ENCODE peak calls at places on chromosomes 16 and 17, in five cellular contexts. Q is cardiac fibroblast, C is HL-60, W is esophagus squamous epithelium, S is bronchial epithelial cell. N is an unnamed sample.

GRCh38 chr17:38563362-38564253 is 42.1 kb downstream of the SRCIN1 start:
- DNase-seq in Q (no peak), C (no peak), W (no peak), S (no peak), N (no peak)

GRCh38 chr16:30660424-30661251 is 2.4 kb downstream of the FBRS start:
- DNase-seq in Q (no peak), C (peak), W (no peak), S (peak), N (no peak)

GRCh38 chr16:77785365-77785764 is 3.0 kb upstream of the VAT1L start:
- DNase-seq in Q (no peak), C (no peak), W (no peak), S (no peak), N (no peak)

GRCh38 chr16:85348921-85349334 is 236.7 kb upstream of the CIBAR2 start:
- DNase-seq in Q (no peak), C (no peak), W (no peak), S (no peak), N (no peak)

GRCh38 chr16:51326131-51326856 is 175.2 kb upstream of the SALL1 start:
- DNase-seq in Q (peak), C (no peak), W (no peak), S (peak), N (no peak)

GRCh38 chr16:25092489-25092888 is 19.1 kb upstream of the LCMT1 start:
- DNase-seq in Q (no peak), C (no peak), W (no peak), S (no peak), N (no peak)

GRCh38 chr17:36755586-36755985 is 154.2 kb downstream of the MRM1 start:
- DNase-seq in Q (peak), C (peak), W (no peak), S (peak), N (no peak)

GRCh38 chr16:80752563-80752962 is 51.8 kb downstream of the CDYL2 start:
- DNase-seq in Q (no peak), C (no peak), W (no peak), S (no peak), N (no peak)

GRCh38 chr17:82781894-82782274 is 30.0 kb downstream of the TBCD start:
- DNase-seq in Q (peak), C (peak), W (peak), S (peak), N (peak)

GRCh38 chr17:2244545-2245525 is 58.8 kb downstream of the SMG6 start:
- DNase-seq in Q (peak), C (peak), W (no peak), S (peak), N (peak)

GRCh38 chr17:29589524-29590260 is at the start of gene GIT1:
- DNase-seq in Q (peak), C (peak), W (no peak), S (peak), N (peak)

GRCh38 chr16:48629016-48629415 is 19.0 kb upstream of the N4BP1 start:
- DNase-seq in Q (no peak), C (no peak), W (no peak), S (no peak), N (no peak)

GRCh38 chr16:65842067-65842466 is 524.4 kb upstream of the CDH5 start:
- DNase-seq in Q (no peak), C (no peak), W (no peak), S (peak), N (no peak)

GRCh38 chr16:57783883-57784282 is 18.4 kb downstream of the KIFC3 start:
- DNase-seq in Q (no peak), C (no peak), W (no peak), S (no peak), N (no peak)

GRCh38 chr17:82328141-82328993 is 5.2 kb downstream of the SECTM1 start:
- DNase-seq in Q (no peak), C (no peak), W (no peak), S (no peak), N (no peak)

GRCh38 chr16:87834668-87835473 is 34.4 kb downstream of the SLC7A5 start:
- DNase-seq in Q (peak), C (no peak), W (no peak), S (no peak), N (no peak)

GRCh38 chr16:2786061-2786825 is 1.1 kb downstream of the PRSS33 start:
- DNase-seq in Q (no peak), C (peak), W (no peak), S (no peak), N (no peak)

GRCh38 chr16:23827245-23827543 is 8.6 kb upstream of the PRKCB start:
- DNase-seq in Q (no peak), C (no peak), W (no peak), S (no peak), N (no peak)

GRCh38 chr17:77959926-77960521 is 1.5 kb downstream of the TNRC6C start:
- DNase-seq in Q (peak), C (no peak), W (no peak), S (no peak), N (no peak)

GRCh38 chr16:3158498-3159314 is 23.9 kb downstream of the ZNF213 start:
- DNase-seq in Q (peak), C (peak), W (no peak), S (peak), N (peak)

GRCh38 chr17:69223809-69224208 is 4.8 kb downstream of the ABCA10 start:
- DNase-seq in Q (peak), C (no peak), W (no peak), S (no peak), N (no peak)

GRCh38 chr16:67666538-67667433 is at the start of the genes C16orf86 and ENKD1:
- DNase-seq in Q (peak), C (peak), W (no peak), S (peak), N (peak)

GRCh38 chr16:50838885-50839284 is 97.0 kb downstream of the CYLD start:
- DNase-seq in Q (no peak), C (no peak), W (no peak), S (no peak), N (no peak)

GRCh38 chr16:72902276-72902675 is 145.7 kb downstream of the ZFHX3 start:
- DNase-seq in Q (no peak), C (no peak), W (no peak), S (no peak), N (no peak)

GRCh38 chr17:75683467-75684041 is 16.4 kb downstream of the SAP30BP start:
- DNase-seq in Q (no peak), C (no peak), W (no peak), S (peak), N (no peak)

DNA sequence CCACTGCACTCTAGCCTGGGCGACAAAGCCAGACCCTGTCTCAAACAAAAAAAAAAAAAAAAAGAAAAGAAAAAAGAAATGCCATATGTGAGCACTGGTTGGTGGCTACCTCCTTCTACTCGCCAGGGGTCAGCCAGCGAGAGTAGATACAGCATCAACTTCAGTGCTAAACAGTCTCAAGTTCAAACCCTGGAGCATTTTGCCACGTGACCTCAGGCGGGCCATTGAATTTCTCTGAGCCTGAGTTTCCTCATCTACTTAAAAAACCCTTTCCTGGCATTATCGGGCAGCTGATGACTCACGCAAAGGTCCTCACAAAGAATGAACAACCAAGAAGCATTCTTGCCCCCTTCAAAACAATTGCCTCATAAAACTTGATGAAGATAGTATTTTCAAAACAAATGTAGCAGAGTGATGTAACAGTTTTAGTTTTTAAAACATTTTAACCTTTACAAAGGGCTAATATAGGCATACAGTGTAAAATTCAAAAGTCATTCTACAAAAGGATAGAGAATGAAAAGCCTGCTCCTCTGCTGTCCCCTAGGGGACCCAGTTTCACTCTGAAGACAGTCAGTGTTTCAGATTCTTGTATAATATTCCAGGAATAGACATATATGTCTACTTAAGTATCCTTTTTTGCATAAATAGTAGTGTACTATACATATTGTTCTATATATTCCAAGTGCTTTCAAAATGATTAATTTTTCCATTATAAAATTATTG is 28.4 kb downstream of the DNAH2 start:
- DNase-seq in Q (peak), C (peak), W (no peak), S (peak), N (no peak)
- TF ChIP-seq CTCF in Q (peak), C (no peak), W (no peak), S (no peak), N (peak)

DNA sequence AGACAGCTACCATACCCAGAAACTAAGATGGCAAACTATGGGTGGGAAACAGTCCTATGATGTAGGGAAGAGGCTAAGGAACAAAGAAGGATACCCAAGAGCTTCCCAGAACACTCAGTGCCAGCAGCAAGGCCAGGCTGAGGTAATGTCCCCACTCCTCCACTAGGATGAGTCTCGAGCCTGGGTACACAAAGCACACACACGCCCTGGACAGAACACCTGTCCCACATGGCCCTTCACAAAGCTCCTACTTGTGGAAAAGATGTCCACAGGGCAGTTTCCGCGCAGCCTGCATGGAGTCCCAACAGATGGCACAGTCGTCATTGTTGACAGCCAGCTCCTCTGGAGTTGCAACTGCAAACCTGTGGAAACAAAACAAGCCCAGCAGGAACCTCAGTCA is 23.9 kb downstream of the AMFR start:
- DNase-seq in Q (no peak), C (no peak), W (no peak), S (no peak), N (no peak)
- TF ChIP-seq CTCF in Q (peak), C (peak), W (no peak), S (peak), N (peak)

DNA sequence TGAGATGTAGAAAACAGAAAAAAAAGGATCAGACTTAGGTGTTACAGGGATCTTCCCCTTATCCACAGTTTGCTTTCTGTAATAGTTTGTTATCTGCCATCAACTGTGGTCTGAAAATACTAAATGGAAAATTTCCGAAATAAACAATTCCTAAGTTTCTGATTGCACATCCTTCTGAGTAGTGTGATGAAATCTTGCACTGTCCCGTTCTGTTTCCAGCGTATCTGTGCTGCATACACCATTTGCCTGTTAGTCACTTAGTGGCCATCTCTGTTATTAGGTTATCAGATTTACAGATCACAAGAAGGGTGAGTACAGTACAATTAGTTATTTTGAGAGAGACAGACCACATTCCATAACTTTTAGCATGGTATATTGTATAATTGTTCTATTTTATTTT is 185.6 kb upstream of the CPHXL start:
- DNase-seq in Q (no peak), C (no peak), W (no peak), S (no peak), N (no peak)
- TF ChIP-seq CTCF in Q (no peak), C (no peak), W (no peak), S (no peak), N (no peak)

DNA sequence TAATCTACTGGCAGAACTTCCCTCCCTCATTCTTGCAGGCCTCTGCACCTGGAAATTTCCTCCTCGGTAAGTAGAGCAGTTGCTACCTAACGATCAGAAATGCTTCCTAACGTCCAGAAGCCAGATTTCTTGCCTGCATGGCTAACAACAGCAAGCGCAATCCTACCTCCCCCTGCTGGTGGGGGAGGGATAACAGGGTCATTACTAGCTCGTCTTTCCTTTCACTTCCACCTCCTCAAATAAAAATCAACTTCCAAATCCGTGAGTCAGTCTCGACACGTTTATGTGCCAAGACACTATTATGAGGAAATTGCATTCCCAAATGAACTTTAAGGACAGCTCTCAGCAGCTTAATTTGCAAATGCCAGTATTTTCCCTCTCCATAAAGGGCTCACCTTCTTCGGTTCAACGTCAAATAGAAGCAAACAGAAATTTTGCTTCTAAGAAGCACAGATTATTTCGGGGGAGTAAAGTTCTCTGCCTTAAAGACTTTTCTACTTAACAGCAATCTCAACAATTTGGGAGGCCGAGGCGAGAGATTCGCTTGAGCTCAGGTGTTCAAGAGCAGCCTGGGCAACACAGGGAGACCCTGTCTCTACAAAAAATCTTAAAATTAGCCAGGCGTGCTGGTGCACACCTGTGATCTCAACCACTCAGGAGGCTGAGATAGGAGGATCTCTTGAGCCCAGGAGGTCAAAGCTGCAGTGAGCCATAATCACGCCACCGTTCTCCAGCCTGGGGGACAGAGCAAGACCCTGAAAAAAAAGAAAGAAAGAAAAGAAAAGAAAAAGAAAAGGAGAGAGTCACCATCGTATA is 188.6 kb upstream of the PSMD7 start:
- DNase-seq in Q (peak), C (peak), W (no peak), S (peak), N (peak)
- TF ChIP-seq CTCF in Q (peak), C (peak), W (no peak), S (peak), N (peak)

GRCh38 chr17:46785696-46786095 is 32.8 kb downstream of the WNT3 start:
- DNase-seq in Q (no peak), C (no peak), W (no peak), S (no peak), N (no peak)

GRCh38 chr17:46780003-46780373 is 38.5 kb downstream of the WNT3 start:
- DNase-seq in Q (no peak), C (no peak), W (no peak), S (no peak), N (no peak)

GRCh38 chr17:46783031-46783593 is 35.4 kb downstream of the WNT3 start:
- DNase-seq in Q (no peak), C (no peak), W (no peak), S (peak), N (no peak)

GRCh38 chr17:46777943-46778915 is 40.3 kb downstream of the WNT3 start:
- DNase-seq in Q (no peak), C (peak), W (no peak), S (no peak), N (no peak)

DNA sequence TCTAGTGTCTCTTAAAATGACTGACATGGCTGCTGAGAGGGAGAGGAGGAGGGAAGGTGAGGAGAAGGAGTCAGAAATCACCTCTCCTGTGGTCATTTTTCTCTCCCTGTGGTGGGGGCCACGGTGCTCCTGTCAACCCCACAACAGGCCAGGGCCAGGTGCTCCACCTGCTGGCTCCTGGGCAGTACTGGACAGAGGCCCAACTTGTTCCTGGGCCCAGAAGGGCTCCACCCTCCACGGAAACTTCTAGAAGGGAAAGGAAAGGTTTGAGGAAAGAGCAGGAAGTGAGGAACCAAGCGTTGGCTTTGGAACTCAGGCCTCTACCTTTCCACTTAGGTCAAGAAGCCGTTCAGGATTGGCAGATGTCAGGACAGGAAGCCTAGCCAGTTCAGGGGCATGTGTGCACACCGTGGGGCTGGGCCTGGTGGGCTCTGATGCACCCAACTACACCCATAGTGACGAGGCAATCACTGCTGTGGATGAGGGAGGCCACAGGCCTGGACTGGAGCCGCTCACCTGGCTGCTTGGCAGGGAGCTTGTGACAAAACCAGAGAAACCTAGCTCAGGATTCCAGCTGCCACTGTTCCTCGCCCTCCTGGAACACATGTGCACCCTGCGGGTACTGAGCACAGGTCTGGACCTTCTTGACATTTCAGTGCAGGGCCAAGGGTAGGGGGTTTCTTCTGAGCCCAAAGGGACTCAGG is 36.1 kb downstream of the WNT3 start:
- DNase-seq in Q (no peak), C (peak), W (no peak), S (peak), N (no peak)
- TF ChIP-seq CTCF in Q (peak), C (peak), W (peak), S (peak), N (peak)

N was measured in progenitor cell of endocrine pancreas.